ENCODE peak calls at places on chromosome 3, in seven cellular contexts. G, T, D, E, B, S and I are unnamed samples.

GRCh38 chr3:112813016-112813415 is 33.6 kb downstream of the CD200R1L start:
- DNase-seq in S (no peak), D (peak), G (no peak), E (no peak), B (no peak), T (no peak), I (no peak)

GRCh38 chr3:175224051-175224450 is 364.9 kb downstream of the NAALADL2 start:
- DNase-seq in E (no peak), T (no peak), B (no peak), D (no peak), S (no peak), G (peak), I (no peak)

GRCh38 chr3:177521305-177521704 is 324.0 kb upstream of the TBL1XR1 start:
- DNase-seq in S (peak), B (no peak), T (no peak), D (no peak), E (no peak), G (peak), I (no peak)

GRCh38 chr3:101500208-101500607 is 12.8 kb downstream of the SENP7 start:
- DNase-seq in S (no peak), D (no peak), T (no peak), B (no peak), G (no peak), E (no peak), I (no peak)

GRCh38 chr3:195811756-195812155 is at the start of gene MUC4:
- DNase-seq in D (no peak), E (no peak), G (peak), T (no peak), S (no peak), B (no peak), I (no peak)

GRCh38 chr3:48716508-48716981 is 476 bp downstream of the IP6K2 start:
- DNase-seq in T (no peak), G (no peak), D (peak), S (no peak), B (no peak), E (no peak), I (peak)

GRCh38 chr3:68458646-68459045 is 473.7 kb downstream of the TAFA4 start:
- DNase-seq in E (no peak), B (no peak), S (no peak), G (no peak), T (no peak), D (no peak), I (no peak)

GRCh38 chr3:46576-46975 is 150.0 kb upstream of the CHL1 start:
- DNase-seq in T (no peak), D (peak), B (no peak), E (no peak), G (no peak), S (no peak), I (no peak)

GRCh38 chr3:117719316-117719926 is 1009.8 kb downstream of the TUSC7 start:
- DNase-seq in T (no peak), S (peak), B (no peak), D (peak), E (no peak), G (peak), I (no peak)

GRCh38 chr3:16608816-16609215 is 3.6 kb upstream of the DAZL start:
- DNase-seq in B (no peak), S (no peak), T (no peak), G (no peak), D (no peak), E (no peak), I (no peak)

GRCh38 chr3:169699536-169700050 is 36.1 kb upstream of the MECOM start:
- DNase-seq in D (no peak), S (no peak), E (peak), T (peak), G (no peak), B (peak), I (peak)

GRCh38 chr3:111924283-111924682 is 54.5 kb upstream of the ABHD10 start:
- DNase-seq in E (peak), D (no peak), S (peak), T (no peak), G (no peak), B (no peak), I (peak)

GRCh38 chr3:11438636-11439035 is 166.4 kb downstream of the ATG7 start:
- DNase-seq in D (no peak), S (no peak), B (no peak), G (no peak), E (no peak), T (peak), I (no peak)

GRCh38 chr3:101530213-101531047 is 17.4 kb upstream of the SENP7 start:
- DNase-seq in D (no peak), B (no peak), E (no peak), T (no peak), G (peak), S (no peak), I (no peak)

GRCh38 chr3:47536221-47536891 is 22.8 kb upstream of the ELP6 start:
- DNase-seq in E (no peak), B (no peak), S (no peak), D (no peak), G (no peak), T (no peak), I (no peak)

GRCh38 chr3:29536016-29536736 is 255.3 kb downstream of the RBMS3 start:
- DNase-seq in E (no peak), T (no peak), S (no peak), B (no peak), D (no peak), G (no peak), I (no peak)

GRCh38 chr3:122948398-122948797 is 79.2 kb downstream of the SEMA5B start:
- DNase-seq in T (no peak), B (no peak), E (no peak), D (no peak), S (no peak), G (no peak), I (no peak)

GRCh38 chr3:181610973-181611265 is 100.8 kb upstream of the SOX2 start:
- DNase-seq in G (no peak), S (no peak), B (no peak), E (no peak), T (no peak), D (no peak), I (no peak)
- H3K4me3 ChIP-seq in G (no peak), S (no peak), B (no peak), E (no peak), T (no peak), D (no peak), I (no peak)

GRCh38 chr3:124701687-124702086 is 28.6 kb upstream of the UMPS start:
- DNase-seq in B (no peak), D (peak), T (no peak), G (no peak), S (no peak), E (no peak), I (no peak)

GRCh38 chr3:124702950-124703349 is 27.3 kb upstream of the UMPS start:
- DNase-seq in D (no peak), T (no peak), E (no peak), G (no peak), B (no peak), S (no peak), I (no peak)

GRCh38 chr3:124705552-124705951 is 24.7 kb upstream of the UMPS start:
- DNase-seq in B (no peak), D (no peak), G (no peak), S (no peak), E (no peak), T (no peak), I (no peak)

GRCh38 chr3:124707667-124708066 is 22.6 kb upstream of the UMPS start:
- DNase-seq in S (peak), B (no peak), E (no peak), D (peak), T (no peak), G (peak), I (no peak)
- H3K27ac ChIP-seq in S (no peak), B (no peak), E (no peak), D (no peak), T (no peak), G (peak), I (no peak)

DNA sequence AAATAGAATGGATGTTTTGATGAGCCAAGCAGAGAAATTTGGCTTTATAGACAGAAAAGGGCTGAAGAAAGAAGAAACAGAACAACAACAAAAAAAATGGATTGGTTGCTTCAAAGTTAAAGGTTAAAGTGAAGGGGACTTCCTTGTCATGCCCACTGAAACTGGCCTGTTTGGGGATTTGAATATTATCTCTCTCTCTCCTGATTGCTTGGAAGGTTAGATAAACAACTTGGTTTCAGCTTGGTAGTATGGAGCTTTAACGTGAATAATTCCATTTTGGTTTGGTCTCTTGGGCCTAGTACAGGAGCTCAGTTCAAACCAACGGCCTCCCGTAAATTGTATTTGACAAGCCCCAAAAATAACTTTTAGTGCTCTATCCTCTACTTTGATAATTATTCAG is 70.8 kb upstream of the MBNL1 start:
- DNase-seq in S (no peak), E (no peak), G (no peak), D (no peak), B (no peak), T (no peak), I (no peak)
- H3K4me3 ChIP-seq in S (no peak), E (no peak), G (no peak), D (no peak), B (no peak), T (no peak), I (no peak)

GRCh38 chr3:156681003-156681402 is 6.6 kb downstream of the TIPARP start:
- DNase-seq in G (peak), E (no peak), T (no peak), D (peak), B (no peak), S (peak), I (no peak)
- H3K27ac ChIP-seq in G (peak), E (peak), T (no peak), D (peak), B (peak), S (peak), I (no peak)